ENCODE peak calls at places on chromosomes 5 and 9, in four cellular contexts. S, B, O and E are unnamed samples. For H3K9me3, the result is how much of the 10 kb centered on the place peaks cover.

GRCh38 chr5:25862276-25862675 is 1176.1 kb downstream of the CDH9 start:
- DNase-seq in S (no peak), B (no peak), O (no peak), E (no peak)

GRCh38 chr5:142617416-142617815 is 68.5 kb downstream of the FGF1 start:
- DNase-seq in S (no peak), B (no peak), O (no peak), E (no peak)

GRCh38 chr9:20292002-20292401 is 330.3 kb downstream of the MLLT3 start:
- DNase-seq in S (peak), B (no peak), O (no peak), E (peak)

GRCh38 chr9:2725929-2726328 is 8.6 kb downstream of the KCNV2 start:
- DNase-seq in S (no peak), B (no peak), O (no peak), E (no peak)

GRCh38 chr5:150297236-150297890 is 5.3 kb downstream of the ARSI start:
- DNase-seq in S (no peak), B (no peak), O (no peak), E (no peak)

GRCh38 chr9:4182831-4183230 is 117.0 kb downstream of the GLIS3 start:
- DNase-seq in S (no peak), B (no peak), O (no peak), E (no peak)

GRCh38 chr5:159040181-159040580 is 59.5 kb downstream of the EBF1 start:
- DNase-seq in S (no peak), B (no peak), O (no peak), E (no peak)

GRCh38 chr9:34551751-34552605 is 29.2 kb upstream of the ENHO start:
- DNase-seq in S (no peak), B (no peak), O (no peak), E (no peak)

GRCh38 chr5:173101245-173101644 is 43.1 kb upstream of the BNIP1 start:
- DNase-seq in S (no peak), B (no peak), O (no peak), E (no peak)

GRCh38 chr9:122930541-122930932 is 775 bp downstream of the ZBTB26 start:
- DNase-seq in S (no peak), B (no peak), O (no peak), E (no peak)

GRCh38 chr5:119322312-119322947 is 33.4 kb upstream of the TNFAIP8 start:
- DNase-seq in S (no peak), B (no peak), O (no peak), E (no peak)
- H2AK5ac ChIP-seq in S (peak), B (no peak), O (no peak), E (peak)

GRCh38 chr5:139293504-139294371 is at the start of gene MATR3:
- DNase-seq in S (peak), B (peak), O (peak), E (peak)
- H3K14ac ChIP-seq in S (peak), B (peak), O (peak), E (peak)

GRCh38 chr9:136141716-136142415 is 23.2 kb upstream of the TMEM250 start:
- DNase-seq in S (no peak), B (no peak), O (no peak), E (no peak)
- H3K9me3 ChIP-seq in S (under half), B (under half), O (under half), E (under half)

DNA sequence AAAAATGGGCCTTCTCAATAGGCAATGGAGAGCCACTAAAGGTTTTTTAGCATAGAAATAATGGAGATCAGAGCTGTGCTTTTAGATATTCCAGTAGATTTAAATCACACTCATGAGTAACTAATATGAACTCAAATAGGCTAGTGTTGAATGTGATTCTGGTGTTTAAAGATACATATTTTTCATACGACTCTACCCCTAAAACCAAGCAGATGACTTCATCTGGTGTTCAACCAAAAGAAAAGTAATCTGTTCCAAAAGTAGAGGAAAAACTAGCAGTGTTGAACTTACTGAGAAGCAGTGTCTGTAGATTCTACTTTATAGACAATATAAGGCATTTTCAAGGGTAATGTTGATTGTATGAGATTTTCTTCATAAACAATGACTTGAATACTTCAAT is 138.1 kb downstream of the TSSK1B start:
- DNase-seq in S (peak), B (no peak), O (no peak), E (no peak)
- H2AK5ac ChIP-seq in S (no peak), B (no peak), O (no peak), E (no peak)

GRCh38 chr9:134600836-134601638 is 40.6 kb upstream of the COL5A1 start:
- DNase-seq in S (no peak), B (peak), O (no peak), E (no peak)
- H3K14ac ChIP-seq in S (peak), B (no peak), O (no peak), E (peak)

GRCh38 chr5:179113143-179113530 is 53.0 kb downstream of the ZNF354C start:
- DNase-seq in S (no peak), B (no peak), O (no peak), E (no peak)
- H3K9me3 ChIP-seq in S (under half), B (under half), O (under half), E (half or more)

GRCh38 chr5:112860929-112861637 is at the start of gene SRP19:
- DNase-seq in S (peak), B (peak), O (peak), E (peak)
- H2AK5ac ChIP-seq in S (peak), B (no peak), O (no peak), E (no peak)